ENCODE peak calls at places on chromosomes 1 and 21, in four cellular contexts. J, M, V and A are unnamed samples.

GRCh38 chr1:40078512-40079333 is 18.3 kb downstream of the PPT1 start:
- DNase-seq in V (peak; percentile 48), J (peak; percentile 68), M (peak; percentile 67), A (no peak)

GRCh38 chr1:158989424-158989823 is 20.3 kb upstream of the IFI16 start:
- DNase-seq in J (no peak), M (no peak), V (no peak), A (no peak)

GRCh38 chr1:61922950-61923480 is 180.7 kb downstream of the PATJ start:
- DNase-seq in M (no peak), V (no peak), J (no peak), A (no peak)

GRCh38 chr21:46080171-46081021 is 17.5 kb upstream of the COL6A2 start:
- DNase-seq in J (peak; percentile 54), M (no peak), V (no peak), A (no peak)

GRCh38 chr1:173267453-173267945 is 60.4 kb upstream of the TNFSF4 start:
- DNase-seq in J (peak; percentile 38), M (no peak), V (peak; percentile 24), A (no peak)

GRCh38 chr1:214927791-214928190 is 154.7 kb upstream of the KCNK2 start:
- DNase-seq in V (no peak), M (no peak), J (no peak), A (no peak)

GRCh38 chr1:31701137-31701736 is 2.6 kb downstream of the COL16A1 start:
- DNase-seq in J (peak; percentile 99), M (peak; percentile 84), V (peak; percentile 98), A (peak; percentile 72)

GRCh38 chr1:156126701-156127534 is 12.4 kb downstream of the LMNA start:
- DNase-seq in M (peak; percentile 66), J (peak; percentile 81), V (peak; percentile 84), A (no peak)

GRCh38 chr1:151472852-151473731 is 13.8 kb upstream of the POGZ start:
- DNase-seq in M (peak; percentile 50), V (no peak), J (peak; percentile 88), A (no peak)

GRCh38 chr1:94325379-94326302 is 88.3 kb upstream of the ARHGAP29 start:
- DNase-seq in M (peak; percentile 46), V (peak; percentile 94), J (peak; percentile 96), A (peak; percentile 94)

GRCh38 chr1:30915491-30916230 is 7.1 kb upstream of the SDC3 start:
- DNase-seq in V (no peak), M (no peak), J (no peak), A (no peak)

GRCh38 chr1:164576311-164577271 is 17.6 kb downstream of the PBX1 start:
- DNase-seq in V (peak; percentile 41), M (no peak), J (peak; percentile 84), A (no peak)

GRCh38 chr1:226651732-226652105 is 87.4 kb downstream of the ITPKB start:
- DNase-seq in M (no peak), J (no peak), V (no peak), A (no peak)

GRCh38 chr1:226652613-226653012 is 86.5 kb downstream of the ITPKB start:
- DNase-seq in M (no peak), J (no peak), V (no peak), A (no peak)

GRCh38 chr1:226654046-226654445 is 85.0 kb downstream of the ITPKB start:
- DNase-seq in V (no peak), J (peak; percentile 86), M (no peak), A (no peak)

GRCh38 chr1:226654508-226655124 is 84.5 kb downstream of the ITPKB start:
- DNase-seq in J (no peak), V (no peak), M (no peak), A (no peak)

DNA sequence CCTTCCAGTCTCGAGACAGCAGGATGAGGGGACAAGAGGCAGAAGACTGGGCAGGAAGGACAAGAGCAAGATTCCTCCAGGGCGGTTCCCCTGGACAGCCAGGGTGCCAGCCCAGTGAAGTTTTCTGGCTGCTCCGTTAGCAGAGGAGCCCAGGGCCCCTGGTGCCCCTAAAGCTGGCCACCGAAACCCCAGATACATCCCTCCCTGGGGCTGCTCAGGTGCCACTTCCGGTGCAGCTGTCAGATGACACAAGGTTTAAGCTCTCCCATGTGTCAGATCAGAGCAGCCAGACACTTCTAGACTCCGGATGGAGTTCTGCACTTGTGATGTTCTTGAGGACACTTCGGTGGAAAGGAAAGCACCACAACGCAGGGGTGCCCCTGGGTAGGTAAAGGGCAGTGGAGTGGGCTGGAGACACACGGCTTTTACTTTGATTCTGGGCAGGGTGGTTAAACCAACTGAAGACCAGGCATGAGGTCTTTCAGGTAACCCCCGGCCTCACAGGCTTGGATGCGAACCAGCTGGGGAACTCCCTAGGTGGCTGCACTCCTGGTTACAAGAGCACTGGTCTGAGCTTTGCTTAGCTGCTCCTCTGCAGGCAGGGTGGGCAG is 85.7 kb downstream of the ITPKB start:
- DNase-seq in M (no peak), J (no peak), V (no peak), A (no peak)
- H3K4me3 ChIP-seq in M (no peak overlapping the region), J (no peak overlapping the region), V (no peak overlapping the region), A (no peak overlapping the region)

GRCh38 chr1:181858135-181858534 is 203.4 kb downstream of the ZNF648 start:
- DNase-seq in V (no peak), M (no peak), J (no peak), A (no peak)
- H3K4me3 ChIP-seq in V (no peak overlapping the region), M (no peak overlapping the region), J (no peak overlapping the region), A (no peak overlapping the region)

GRCh38 chr21:16125274-16125673 is 395.5 kb downstream of the USP25 start:
- DNase-seq in J (no peak), V (peak; percentile 43), M (no peak), A (no peak)
- H3K4me3 ChIP-seq in J (no peak overlapping the region), V (peak overlapping the region; percentile 28), M (no peak overlapping the region), A (no peak overlapping the region)

DNA sequence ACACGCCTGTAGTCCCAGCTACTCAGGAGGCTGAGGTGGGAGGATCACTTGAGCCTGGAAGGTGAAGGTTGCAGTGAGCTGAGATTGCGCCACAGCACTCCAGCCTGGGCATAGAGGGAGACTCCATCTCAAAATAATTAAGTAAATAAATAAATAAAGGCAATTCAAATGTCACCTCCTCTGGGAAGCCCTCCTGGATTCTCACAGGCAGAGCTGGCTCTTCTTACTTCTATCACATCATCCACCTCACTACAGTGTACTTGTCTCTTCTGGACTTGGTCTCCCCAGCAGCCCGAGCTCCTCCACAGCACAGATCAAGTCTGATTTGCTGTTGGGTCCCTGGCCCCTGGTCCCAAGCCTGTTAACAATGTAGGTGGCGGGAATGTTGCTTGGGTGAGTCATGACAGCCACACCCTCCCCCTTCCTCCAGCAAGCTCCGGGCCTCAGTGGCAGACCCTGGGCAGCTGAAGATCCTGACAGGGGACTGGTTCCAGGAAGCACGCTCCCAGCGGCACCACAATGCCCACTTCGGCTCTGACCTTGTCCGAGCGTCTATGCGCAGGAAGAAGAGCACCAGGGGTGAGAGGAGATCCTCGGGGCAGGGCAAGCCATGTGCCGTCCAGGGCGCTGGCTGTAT is 5.3 kb downstream of the SYTL1 start:
- DNase-seq in M (no peak), J (no peak), V (no peak), A (no peak)
- H3K4me3 ChIP-seq in M (no peak overlapping the region), J (no peak overlapping the region), V (no peak overlapping the region), A (no peak overlapping the region)

GRCh38 chr1:39026947-39027507 is 877 bp downstream of the NDUFS5 start:
- DNase-seq in V (no peak), J (no peak), M (no peak), A (no peak)
- H3K4me3 ChIP-seq in V (peak overlapping the region; percentile 94), J (peak overlapping the region; percentile 84), M (peak overlapping the region; percentile 52), A (peak overlapping the region; percentile 80)

GRCh38 chr1:6260961-6261614 is at the start of gene GPR153:
- DNase-seq in M (peak; percentile 27), J (peak; percentile 59), V (no peak), A (no peak)
- H3K4me3 ChIP-seq in M (peak within 1 kb of the TSS; percentile 19), J (peak within 1 kb of the TSS; percentile 74), V (peak within 1 kb of the TSS; percentile 58), A (peak within 1 kb of the TSS; percentile 65)

GRCh38 chr1:55235722-55236121 is 20.6 kb upstream of the USP24 start:
- DNase-seq in V (peak; percentile 33), M (no peak), J (peak; percentile 59), A (no peak)
- H3K4me3 ChIP-seq in V (no peak overlapping the region), M (no peak overlapping the region), J (no peak overlapping the region), A (no peak overlapping the region)